ENCODE peak calls at places on chromosomes 6 and 20, in five cellular contexts. G is IMR-90, S is stomach, P is right lobe of liver, I is heart left ventricle. E is an unnamed sample.

GRCh38 chr6:157335829-157336228 is 12.5 kb upstream of the TMEM242 start:
- DNase-seq in G (no peak), S (no peak), P (no peak), I (no peak), E (peak; percentile 18)

GRCh38 chr6:99471638-99472037 is 43.6 kb downstream of the USP45 start:
- DNase-seq in G (no peak), S (no peak), P (no peak), I (no peak), E (no peak)

GRCh38 chr6:55659304-55659703 is 80.3 kb upstream of the HMGCLL1 start:
- DNase-seq in G (no peak), S (no peak), P (no peak), I (no peak), E (no peak)

GRCh38 chr6:169807219-169807618 is 55.8 kb downstream of the ERMARD start:
- DNase-seq in G (no peak), S (no peak), P (no peak), I (no peak), E (peak; percentile 25)

GRCh38 chr20:25227317-25227831 is 20.5 kb upstream of the PYGB start:
- DNase-seq in G (peak; percentile 40), S (no peak), P (no peak), I (no peak), E (no peak)

GRCh38 chr20:21232546-21233280 is 70.4 kb upstream of the XRN2 start:
- DNase-seq in G (no peak), S (no peak), P (no peak), I (no peak), E (no peak)

GRCh38 chr6:117078624-117079023 is 186.7 kb upstream of the VGLL2 start:
- DNase-seq in G (no peak), S (no peak), P (no peak), I (no peak), E (no peak)

GRCh38 chr6:131758920-131759319 is 48.1 kb upstream of the CTAGE9 start:
- DNase-seq in G (no peak), S (no peak), P (no peak), I (no peak), E (no peak)

GRCh38 chr6:149567194-149567586 is 1.0 kb downstream of the GINM1 start:
- DNase-seq in G (no peak), S (no peak), P (no peak), I (no peak), E (no peak)

GRCh38 chr20:34083137-34083536 is 28.9 kb downstream of the EIF2S2 start:
- DNase-seq in G (peak; percentile 86), S (peak; percentile 75), P (peak; percentile 52), I (peak; percentile 87), E (no peak)

GRCh38 chr6:141110486-141110885 is 1022.2 kb upstream of the GJE1 start:
- DNase-seq in G (peak; percentile 57), S (no peak), P (no peak), I (no peak), E (no peak)

GRCh38 chr20:25279403-25279802 is 31.5 kb downstream of the PYGB start:
- DNase-seq in G (no peak), S (no peak), P (peak; percentile 2), I (no peak), E (no peak)

GRCh38 chr6:24100336-24100735 is 25.7 kb upstream of the NRSN1 start:
- DNase-seq in G (no peak), S (no peak), P (no peak), I (no peak), E (no peak)

GRCh38 chr6:136592930-136593673 is 42.9 kb upstream of the MAP7 start:
- DNase-seq in G (peak; percentile 86), S (no peak), P (no peak), I (no peak), E (peak; percentile 33)

GRCh38 chr6:157981395-157982296 is at the start of gene SYNJ2:
- DNase-seq in G (peak; percentile 83), S (peak; percentile 88), P (peak; percentile 92), I (peak; percentile 84), E (peak; percentile 79)

GRCh38 chr20:13024581-13024980 is 15.8 kb downstream of the SPTLC3 start:
- DNase-seq in G (peak; percentile 40), S (no peak), P (no peak), I (no peak), E (no peak)

GRCh38 chr20:46087161-46087560 is 2.6 kb downstream of the NCOA5 start:
- DNase-seq in G (peak; percentile 42), S (no peak), P (no peak), I (no peak), E (peak; percentile 34)

DNA sequence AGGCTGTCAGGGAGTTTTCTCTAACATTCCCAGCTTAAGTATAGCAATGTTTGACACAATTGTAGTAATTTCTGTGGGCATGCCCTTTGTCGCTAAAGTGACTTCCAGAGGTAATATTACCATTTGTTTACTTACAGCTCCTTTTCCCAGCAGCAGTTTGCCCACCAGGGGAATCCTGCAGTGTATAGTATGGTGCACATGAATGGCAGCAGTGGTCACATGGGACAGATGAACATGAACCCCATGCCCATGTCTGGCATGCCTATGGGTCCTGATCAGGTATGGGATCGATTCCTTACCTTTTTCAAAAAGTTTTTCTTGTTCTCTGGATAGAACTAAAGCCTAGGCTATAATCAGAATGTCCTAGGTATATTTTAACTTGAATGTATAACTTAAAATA is 132.5 kb downstream of the SULF2 start:
- DNase-seq in G (no peak), S (no peak), P (no peak), I (no peak), E (no peak)
- TF ChIP-seq POLR2A in G (no peak), S (no peak), P (no peak), I (no peak), E (no peak)

DNA sequence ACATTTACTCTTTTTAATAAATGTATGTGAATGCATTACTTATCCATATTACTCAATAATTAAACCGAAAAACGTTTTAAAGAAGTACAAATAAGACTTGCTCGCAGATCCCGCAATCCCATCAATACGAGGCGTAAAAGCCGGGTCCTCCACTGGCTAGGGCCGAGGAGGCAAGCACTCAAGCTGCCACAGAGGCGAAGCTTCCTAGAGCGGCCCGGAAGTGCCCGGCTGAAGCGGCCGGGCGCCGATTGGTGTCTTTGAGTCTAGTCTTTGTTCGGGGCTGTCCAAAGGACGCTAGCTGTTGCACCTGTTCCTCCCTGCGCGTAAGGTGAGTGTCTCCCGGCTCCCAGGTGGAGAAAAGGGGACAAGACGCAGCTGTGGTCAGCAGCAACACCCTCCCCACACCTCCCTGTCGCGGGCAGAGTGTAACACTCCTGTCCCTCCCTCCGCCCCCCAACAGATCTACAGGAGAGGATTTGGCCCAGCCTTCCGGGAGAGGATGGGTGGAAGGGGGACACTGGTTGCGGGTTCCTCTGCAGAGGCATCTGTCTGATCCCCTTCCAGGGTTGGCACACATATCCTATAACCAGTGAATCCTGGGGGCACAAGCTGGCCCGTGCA is at the start of gene ZSCAN16:
- DNase-seq in G (peak; percentile 79), S (peak; percentile 84), P (peak; percentile 87), I (peak; percentile 87), E (peak; percentile 89)
- TF ChIP-seq POLR2A in G (no peak), S (no peak), P (peak; percentile 48), I (no peak), E (peak; percentile 48)

GRCh38 chr6:41706876-41707564 is 28.4 kb downstream of the TFEB start:
- DNase-seq in G (peak; percentile 53), S (no peak), P (no peak), I (no peak), E (peak; percentile 64)
- TF ChIP-seq POLR2A in G (no peak), S (no peak), P (no peak), I (no peak), E (no peak)

GRCh38 chr6:501891-502601 is 110.5 kb downstream of the IRF4 start:
- DNase-seq in G (no peak), S (no peak), P (no peak), I (no peak), E (peak; percentile 56)

GRCh38 chr6:502761-503160 is 111.2 kb downstream of the IRF4 start:
- DNase-seq in G (no peak), S (no peak), P (no peak), I (no peak), E (no peak)

GRCh38 chr6:496649-497048 is 105.1 kb downstream of the IRF4 start:
- DNase-seq in G (no peak), S (no peak), P (no peak), I (no peak), E (no peak)

GRCh38 chr6:499617-500016 is 108.1 kb downstream of the IRF4 start:
- DNase-seq in G (no peak), S (no peak), P (no peak), I (no peak), E (no peak)

DNA sequence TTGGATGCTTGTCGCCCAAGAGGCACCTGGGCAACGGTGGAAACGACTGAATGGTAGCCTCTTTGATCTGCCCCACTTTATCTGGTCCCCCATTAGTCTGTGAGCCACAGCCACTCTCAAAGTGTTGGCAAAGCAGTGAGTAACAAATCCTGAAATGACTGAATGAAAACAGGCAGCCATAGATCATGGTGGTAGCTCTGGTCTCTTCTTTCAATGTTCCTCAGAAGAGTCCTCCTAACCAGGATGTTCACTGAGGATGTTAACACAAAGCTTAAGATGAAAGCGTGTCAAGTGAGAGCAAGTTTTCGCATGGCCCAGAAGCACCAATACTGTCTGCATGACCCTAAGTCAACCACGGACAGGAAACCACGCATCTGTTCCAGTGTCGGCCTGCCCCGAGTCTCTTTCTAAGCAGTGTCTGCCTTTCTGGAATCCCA is 107.3 kb downstream of the IRF4 start:
- DNase-seq in G (peak; percentile 4), S (no peak), P (no peak), I (no peak), E (peak; percentile 77)
- TF ChIP-seq POLR2A in G (no peak), S (no peak), P (no peak), I (no peak), E (no peak)

DNA sequence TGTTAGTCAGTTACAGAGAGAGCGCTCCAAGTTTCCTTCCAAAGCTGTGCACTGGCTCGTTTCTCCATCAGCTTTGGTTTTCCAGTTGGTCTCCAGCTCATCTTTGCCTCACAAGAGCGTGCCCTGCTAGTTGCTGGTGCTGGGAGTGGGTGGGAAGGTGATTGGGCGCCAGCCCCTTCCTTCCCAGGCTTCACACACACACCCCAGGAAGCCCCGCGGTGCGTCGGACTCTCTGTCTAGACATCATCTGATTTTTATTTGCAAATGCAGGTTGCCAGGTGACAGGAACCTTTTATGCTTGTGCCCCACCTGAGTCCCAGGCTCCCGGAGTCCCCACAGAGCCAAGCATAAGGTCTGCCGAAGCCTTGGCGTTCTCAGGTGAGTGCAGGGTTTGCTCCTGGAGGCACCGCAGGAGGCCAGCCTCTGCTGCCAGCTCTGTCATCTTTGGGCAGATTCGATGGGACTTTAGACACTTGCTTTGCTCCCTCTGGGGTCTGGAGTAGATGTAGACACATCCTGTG is 7.1 kb downstream of the IRF4 start:
- DNase-seq in G (no peak), S (no peak), P (no peak), I (no peak), E (no peak)
- TF ChIP-seq POLR2A in G (no peak), S (no peak), P (no peak), I (no peak), E (no peak)

GRCh38 chr20:43949248-43949647 is 34.6 kb downstream of the TOX2 start:
- DNase-seq in G (no peak), S (no peak), P (no peak), I (no peak), E (no peak)

GRCh38 chr20:43948455-43948854 is 33.8 kb downstream of the TOX2 start:
- DNase-seq in G (no peak), S (no peak), P (no peak), I (no peak), E (no peak)

GRCh38 chr20:43947316-43947710 is 32.7 kb downstream of the TOX2 start:
- DNase-seq in G (no peak), S (no peak), P (no peak), I (no peak), E (no peak)

GRCh38 chr20:43946659-43947315 is 32.1 kb downstream of the TOX2 start:
- DNase-seq in G (no peak), S (no peak), P (no peak), I (no peak), E (no peak)

GRCh38 chr20:43949741-43950618 is 35.3 kb downstream of the TOX2 start:
- DNase-seq in G (no peak), S (peak; percentile 52), P (peak; percentile 49), I (peak; percentile 38), E (peak; percentile 97)
- TF ChIP-seq POLR2A in G (no peak), S (no peak), P (no peak), I (no peak), E (no peak)

E was measured in NB4.